ENCODE peak calls at places on chromosomes 3 and 15, in ten cellular contexts. Y is body of pancreas; M is fibroblast of the aortic adventitia; L is cardiac muscle cell; J is A549; H is colonic mucosa; I is choroid plexus epithelial cell; O is fibroblast of mammary gland; N is naive thymus-derived CD4-positive, alpha-beta T cell; A is heart left ventricle. Q is an unnamed sample.

GRCh38 chr3:89702404-89702803 is 595.0 kb downstream of the EPHA3 start:
- DNase-seq in Y (no peak), M (no peak), L (no peak), J (no peak), H (no peak), I (no peak), O (no peak), N (no peak), A (no peak), Q (no peak)

GRCh38 chr3:66582721-66583141 is 81.9 kb upstream of the LRIG1 start:
- DNase-seq in Y (no peak), M (no peak), L (no peak), J (no peak), H (no peak), I (peak; percentile 82), O (peak; percentile 37), N (peak; percentile 48), A (no peak), Q (no peak)

GRCh38 chr3:132405188-132405587 is 12.1 kb upstream of the DNAJC13 start:
- DNase-seq in Y (no peak), M (peak; percentile 81), L (no peak), J (no peak), H (no peak), I (peak; percentile 13), O (peak; percentile 32), N (no peak), A (no peak), Q (no peak)

GRCh38 chr3:140292684-140293083 is 357.7 kb downstream of the CLSTN2 start:
- DNase-seq in Y (peak; percentile 16), M (peak; percentile 56), L (no peak), J (no peak), H (peak; percentile 19), I (peak; percentile 13), O (peak; percentile 100), N (no peak), A (peak; percentile 70), Q (no peak)

GRCh38 chr15:69573815-69574472 is 121.3 kb downstream of the RPLP1 start:
- DNase-seq in Y (no peak), M (peak; percentile 60), L (no peak), J (no peak), H (no peak), I (peak; percentile 74), O (peak; percentile 18), N (no peak), A (no peak), Q (no peak)

GRCh38 chr15:41568350-41569017 is 9.5 kb downstream of the TYRO3 start:
- DNase-seq in Y (peak; percentile 69), M (no peak), L (peak; percentile 87), J (no peak), H (no peak), I (peak; percentile 54), O (no peak), N (no peak), A (no peak), Q (no peak)

GRCh38 chr15:81783586-81783985 is 262.2 kb downstream of the MEX3B start:
- DNase-seq in Y (no peak), M (no peak), L (no peak), J (no peak), H (no peak), I (no peak), O (no peak), N (no peak), A (no peak), Q (no peak)

GRCh38 chr3:197555281-197556261 is at the start of gene BDH1:
- DNase-seq in Y (peak; percentile 39), M (no peak), L (peak; percentile 49), J (no peak), H (peak; percentile 73), I (peak; percentile 14), O (no peak), N (peak; percentile 40), A (peak; percentile 74), Q (no peak)

GRCh38 chr3:36700537-36701248 is 63.7 kb downstream of the DCLK3 start:
- DNase-seq in Y (peak; percentile 47), M (peak; percentile 88), L (peak; percentile 79), J (peak; percentile 47), H (peak; percentile 23), I (peak; percentile 92), O (peak; percentile 80), N (peak; percentile 12), A (no peak), Q (no peak)

GRCh38 chr3:116614795-116615362 is 94.7 kb upstream of the TUSC7 start:
- DNase-seq in Y (no peak), M (no peak), L (peak; percentile 35), J (peak; percentile 2), H (no peak), I (peak; percentile 12), O (peak; percentile 3), N (no peak), A (no peak), Q (no peak)

GRCh38 chr3:77179762-77180161 is 139.9 kb downstream of the ROBO2 start:
- DNase-seq in Y (no peak), M (no peak), L (no peak), J (no peak), H (no peak), I (no peak), O (no peak), N (no peak), A (no peak), Q (no peak)

GRCh38 chr15:100787567-100787941 is 92.1 kb upstream of the ALDH1A3 start:
- DNase-seq in Y (no peak), M (no peak), L (no peak), J (no peak), H (no peak), I (no peak), O (no peak), N (no peak), A (no peak), Q (peak; percentile 33)

GRCh38 chr15:58472821-58473581 is 41.2 kb downstream of the LIPC start:
- DNase-seq in Y (no peak), M (no peak), L (no peak), J (no peak), H (no peak), I (peak; percentile 43), O (peak; percentile 23), N (peak; percentile 74), A (no peak), Q (no peak)
- H3K4me3 ChIP-seq in Y (no peak overlapping the region), M (no peak overlapping the region), L (no peak overlapping the region), J (no peak overlapping the region), H (no peak overlapping the region), I (no peak overlapping the region), O (no peak overlapping the region), N (peak overlapping the region; percentile 33), A (no peak overlapping the region), Q (no peak overlapping the region)

GRCh38 chr15:93314245-93314644 is 225.2 kb upstream of the RGMA start:
- DNase-seq in Y (no peak), M (no peak), L (no peak), J (no peak), H (no peak), I (no peak), O (no peak), N (no peak), A (no peak), Q (no peak)
- H3K4me3 ChIP-seq in Y (no peak overlapping the region), M (no peak overlapping the region), L (no peak overlapping the region), J (no peak overlapping the region), H (no peak overlapping the region), I (no peak overlapping the region), O (no peak overlapping the region), N (no peak overlapping the region), A (no peak overlapping the region), Q (no peak overlapping the region)

GRCh38 chr15:25347707-25348106 is 91.1 kb downstream of the UBE3A start:
- DNase-seq in Y (no peak), M (no peak), L (no peak), J (no peak), H (no peak), I (no peak), O (no peak), N (no peak), A (no peak), Q (no peak)
- H3K4me3 ChIP-seq in Y (no peak overlapping the region), M (no peak overlapping the region), L (no peak overlapping the region), J (no peak overlapping the region), H (no peak overlapping the region), I (no peak overlapping the region), O (no peak overlapping the region), N (no peak overlapping the region), A (no peak overlapping the region), Q (no peak overlapping the region)

GRCh38 chr3:73623316-73623715 is 1.4 kb downstream of the PDZRN3 start:
- DNase-seq in Y (peak; percentile 22), M (peak; percentile 75), L (peak; percentile 34), J (no peak), H (no peak), I (peak; percentile 25), O (peak; percentile 51), N (no peak), A (no peak), Q (no peak)
- H3K4me3 ChIP-seq in Y (peak overlapping the region; percentile 4), M (peak overlapping the region; percentile 93), L (peak overlapping the region; percentile 61), J (no peak overlapping the region), H (peak overlapping the region; percentile 44), I (peak overlapping the region; percentile 63), O (peak overlapping the region; percentile 67), N (no peak overlapping the region), A (peak overlapping the region; percentile 64), Q (peak overlapping the region; percentile 91)

GRCh38 chr3:129603561-129603942 is 2.9 kb downstream of the PLXND1 start:
- DNase-seq in Y (no peak), M (no peak), L (no peak), J (no peak), H (no peak), I (no peak), O (no peak), N (no peak), A (no peak), Q (no peak)
- H3K4me3 ChIP-seq in Y (no peak overlapping the region), M (peak overlapping the region; percentile 88), L (no peak overlapping the region), J (peak overlapping the region; percentile 89), H (no peak overlapping the region), I (peak overlapping the region; percentile 72), O (peak overlapping the region; percentile 62), N (no peak overlapping the region), A (peak overlapping the region; percentile 78), Q (peak overlapping the region; percentile 84)